ENCODE peak calls at places on chromosomes 12 and 14, in nine cellular contexts. M, K, Y, H, E, L, X, B and J are unnamed samples.

GRCh38 chr14:33126433-33126832 is 187.8 kb downstream of the NPAS3 start:
- DNase-seq in H (no peak), L (no peak), M (no peak), Y (no peak), B (no peak), K (no peak), X (no peak), E (no peak), J (no peak)

GRCh38 chr12:122982963-122983788 is 2.7 kb downstream of the ARL6IP4 start:
- DNase-seq in L (no peak), X (no peak), B (peak), Y (no peak), E (no peak), H (no peak), K (no peak), M (no peak), J (no peak)

GRCh38 chr12:27534060-27534764 is 10.2 kb downstream of the PPFIBP1 start:
- DNase-seq in B (no peak), Y (no peak), X (no peak), L (no peak), K (peak), M (no peak), H (no peak), E (no peak), J (no peak)

GRCh38 chr14:59632381-59632780 is 55.8 kb upstream of the CCDC175 start:
- DNase-seq in L (peak), K (no peak), E (no peak), M (peak), B (no peak), X (no peak), H (peak), Y (peak), J (no peak)

GRCh38 chr12:42463671-42464070 is 125.9 kb downstream of the PRICKLE1 start:
- DNase-seq in E (no peak), H (no peak), Y (no peak), M (no peak), X (no peak), B (no peak), K (no peak), L (no peak), J (no peak)

GRCh38 chr12:132566551-132567131 is 43.7 kb downstream of the LRCOL1 start:
- DNase-seq in H (no peak), B (peak), X (no peak), E (no peak), M (no peak), L (no peak), Y (no peak), K (no peak), J (no peak)

GRCh38 chr12:124829008-124829707 is 34.5 kb downstream of the SCARB1 start:
- DNase-seq in E (no peak), B (no peak), H (no peak), Y (no peak), K (no peak), X (no peak), M (peak), L (peak), J (no peak)

GRCh38 chr12:79217306-79217705 is 352.7 kb downstream of the SYT1 start:
- DNase-seq in B (no peak), M (no peak), L (no peak), X (no peak), H (no peak), E (no peak), Y (no peak), K (no peak), J (no peak)

GRCh38 chr12:41932470-41932991 is 212.1 kb downstream of the GXYLT1 start:
- DNase-seq in L (no peak), M (peak), X (peak), E (no peak), H (peak), B (peak), K (peak), Y (peak), J (no peak)

GRCh38 chr12:111094157-111094772 is 173.9 kb upstream of the MYL2 start:
- DNase-seq in X (no peak), E (no peak), L (no peak), B (no peak), M (no peak), H (no peak), Y (no peak), K (no peak), J (no peak)

GRCh38 chr14:51680031-51680430 is 28.3 kb downstream of the FRMD6 start:
- DNase-seq in E (no peak), X (no peak), M (no peak), H (no peak), L (no peak), Y (no peak), B (no peak), K (no peak), J (no peak)